ENCODE peak calls at places on chromosomes 7 and 10, in eight cellular contexts. P is ELR; B is cardiac septum; N is A549; U is activated CD4-positive, alpha-beta memory T cell treated with anti-CD3 and anti-CD28 coated beads, Interleukin-2, amount 10 ng/mL, durations not matched to agents 7 days and 5 days; L is Calu3; Z is progenitor cell of endocrine pancreas; G is stimulated activated CD8-positive, alpha-beta memory T cell treated with anti-CD3 and anti-CD28 coated beads, Interleukin-4, amount 100 ng/mL, for 4 hours. M is an unnamed sample.

GRCh38 chr7:89772276-89772675 is 382.0 kb upstream of the STEAP1 start:
- DNase-seq in N (no peak), L (no peak), G (no peak), B (no peak), Z (no peak), U (no peak), P (no peak), M (no peak)

GRCh38 chr7:136303162-136303561 is 326.0 kb upstream of the MTPN start:
- DNase-seq in U (no peak), P (no peak), Z (no peak), N (no peak), G (no peak), L (no peak), B (no peak), M (no peak)

GRCh38 chr7:66152538-66153191 is 38.0 kb downstream of the CRCP start:
- DNase-seq in G (no peak), Z (no peak), U (no peak), N (no peak), B (no peak), P (no peak), L (no peak), M (no peak)

GRCh38 chr7:51430480-51431086 is 114.0 kb upstream of the COBL start:
- DNase-seq in P (peak), N (peak), G (no peak), L (peak), B (no peak), U (peak), Z (peak), M (no peak)

GRCh38 chr10:3330687-3331086 is 158.1 kb upstream of the PITRM1 start:
- DNase-seq in L (peak), G (no peak), Z (no peak), P (peak), N (peak), B (no peak), U (no peak), M (no peak)

GRCh38 chr7:234712-235553 is 42.6 kb downstream of the FAM20C start:
- DNase-seq in P (no peak), Z (no peak), L (peak), G (no peak), B (no peak), N (peak), U (no peak), M (no peak)

GRCh38 chr10:97597778-97598177 is 8.3 kb downstream of the C10orf62 start:
- DNase-seq in L (no peak), N (no peak), P (peak), U (no peak), Z (no peak), G (no peak), B (peak), M (no peak)

GRCh38 chr7:74587435-74588126 is 69.9 kb upstream of the GTF2I start:
- DNase-seq in N (peak), L (peak), B (peak), G (no peak), Z (no peak), P (peak), U (no peak), M (peak)

GRCh38 chr10:102379383-102379782 is 16.1 kb upstream of the NFKB2 start:
- DNase-seq in B (no peak), N (no peak), P (no peak), Z (no peak), L (no peak), U (no peak), G (no peak), M (no peak)

GRCh38 chr10:34119456-34119855 is 695.6 kb downstream of the PARD3 start:
- DNase-seq in P (no peak), Z (no peak), B (no peak), G (no peak), L (no peak), N (no peak), U (no peak), M (no peak)

GRCh38 chr10:72084094-72084459 is 4.3 kb downstream of the SPOCK2 start:
- DNase-seq in L (no peak), Z (no peak), N (no peak), U (peak), B (peak), P (no peak), G (peak), M (no peak)

GRCh38 chr7:95607477-95608010 is 11.2 kb upstream of the PDK4 start:
- DNase-seq in P (no peak), Z (no peak), G (no peak), B (no peak), N (no peak), L (no peak), U (no peak), M (no peak)

GRCh38 chr10:124364674-124365073 is 54.0 kb downstream of the OAT start:
- DNase-seq in N (no peak), G (no peak), L (no peak), U (no peak), Z (no peak), P (no peak), B (no peak), M (no peak)

GRCh38 chr7:158443014-158443687 is 144.5 kb downstream of the PTPRN2 start:
- DNase-seq in G (no peak), P (no peak), L (no peak), B (no peak), Z (no peak), U (no peak), N (no peak), M (no peak)

GRCh38 chr10:60646966-60647796 is 131.1 kb upstream of the CDK1 start:
- DNase-seq in Z (peak), P (peak), B (no peak), U (peak), N (peak), G (no peak), L (peak), M (no peak)

GRCh38 chr10:59000162-59000825 is 176.1 kb upstream of the PHYHIPL start:
- DNase-seq in L (no peak), B (no peak), Z (no peak), P (no peak), U (no peak), G (no peak), N (no peak), M (no peak)

GRCh38 chr7:72441791-72442190 is 29.7 kb upstream of the CALN1 start:
- DNase-seq in L (no peak), N (no peak), U (no peak), P (no peak), B (no peak), Z (no peak), G (no peak), M (no peak)

GRCh38 chr10:89547853-89548513 is 12.6 kb upstream of the SLC16A12 start:
- DNase-seq in G (no peak), U (no peak), Z (no peak), L (no peak), N (no peak), P (no peak), B (no peak), M (no peak)

GRCh38 chr7:30750574-30751256 is 1.2 kb upstream of the INMT start:
- DNase-seq in Z (no peak), G (no peak), N (no peak), P (peak), U (no peak), L (no peak), B (peak), M (no peak)

GRCh38 chr7:129684777-129685176 is 73.3 kb downstream of the NRF1 start:
- DNase-seq in Z (no peak), B (no peak), P (no peak), G (no peak), N (no peak), U (no peak), L (no peak), M (no peak)

GRCh38 chr7:33946094-33946699 is 40.9 kb downstream of the BMPER start:
- DNase-seq in L (no peak), G (no peak), P (peak), N (no peak), U (no peak), B (no peak), Z (no peak), M (no peak)

GRCh38 chr7:127885222-127885772 is 145.9 kb downstream of the LRRC4 start:
- DNase-seq in B (no peak), N (no peak), L (no peak), U (no peak), Z (no peak), P (no peak), G (no peak), M (no peak)

GRCh38 chr10:94066411-94066810 is 72.7 kb downstream of the PLCE1 start:
- DNase-seq in N (peak), Z (peak), U (no peak), P (peak), B (no peak), G (no peak), L (no peak), M (no peak)

GRCh38 chr7:128939861-128940410 is 2.2 kb downstream of the IRF5 start:
- DNase-seq in Z (no peak), P (no peak), G (no peak), N (no peak), B (no peak), U (no peak), L (no peak), M (no peak)

GRCh38 chr7:46387646-46388045 is 466.6 kb upstream of the IGFBP3 start:
- DNase-seq in N (no peak), U (no peak), B (no peak), P (peak), Z (no peak), G (no peak), L (no peak), M (no peak)

GRCh38 chr7:140062528-140063299 is at the start of gene PARP12:
- DNase-seq in P (peak), B (peak), N (peak), L (peak), Z (peak), G (peak), U (peak), M (peak)

GRCh38 chr10:119005377-119006043 is 24.0 kb upstream of the NANOS1 start:
- DNase-seq in Z (no peak), G (no peak), P (peak), N (no peak), U (no peak), B (no peak), L (no peak), M (no peak)

M was measured in NCI-H187 treated with DMSO at 0.1 percent for 48 hours.